ENCODE peak calls at places on chromosome 10, in four cellular contexts. V is HEK293T, L is K562, M is HepG2. T is an unnamed sample.

GRCh38 chr10:79376751-79377556 is 29.7 kb downstream of the PPIF start:
- DNase-seq in V (no peak), M (no peak), L (no peak), T (no peak)

GRCh38 chr10:132974886-132975881 is 32.8 kb upstream of the CFAP46 start:
- DNase-seq in M (no peak), V (no peak), L (no peak), T (no peak)

GRCh38 chr10:132590752-132591121 is 53.1 kb downstream of the INPP5A start:
- DNase-seq in V (no peak), M (no peak), L (no peak), T (no peak)

GRCh38 chr10:113854019-113854756 is at the start of the genes DCLRE1A and NHLRC2:
- DNase-seq in V (peak), M (peak), L (peak), T (peak)

GRCh38 chr10:103693070-103693811 is 162.1 kb downstream of the SH3PXD2A start:
- DNase-seq in M (no peak), V (peak), L (peak), T (peak)

GRCh38 chr10:65861249-65861648 is 1064.6 kb upstream of the LRRTM3 start:
- DNase-seq in M (no peak), V (no peak), L (no peak), T (no peak)

GRCh38 chr10:113539789-113540188 is 13.1 kb upstream of the HABP2 start:
- DNase-seq in M (no peak), V (no peak), L (no peak), T (no peak)

GRCh38 chr10:97401455-97401919 is 347 bp upstream of the RRP12 start:
- DNase-seq in V (no peak), L (no peak), M (no peak), T (no peak)

GRCh38 chr10:95602382-95602781 is 41.2 kb upstream of the SORBS1 start:
- DNase-seq in V (no peak), L (no peak), M (peak), T (no peak)

GRCh38 chr10:127424594-127425264 is 124.4 kb upstream of the NPS start:
- DNase-seq in V (no peak), M (no peak), L (no peak), T (no peak)

GRCh38 chr10:127059314-127059713 is 137.1 kb downstream of the INSYN2A start:
- DNase-seq in V (no peak), L (no peak), M (no peak), T (no peak)

GRCh38 chr10:44714451-44714850 is 196.7 kb upstream of the TMEM72 start:
- DNase-seq in V (no peak), M (no peak), L (no peak), T (no peak)

GRCh38 chr10:44716470-44716869 is 194.7 kb upstream of the TMEM72 start:
- DNase-seq in M (no peak), L (no peak), V (no peak), T (no peak)

GRCh38 chr10:44715081-44715480 is 196.1 kb upstream of the TMEM72 start:
- DNase-seq in M (no peak), L (no peak), V (no peak), T (no peak)

DNA sequence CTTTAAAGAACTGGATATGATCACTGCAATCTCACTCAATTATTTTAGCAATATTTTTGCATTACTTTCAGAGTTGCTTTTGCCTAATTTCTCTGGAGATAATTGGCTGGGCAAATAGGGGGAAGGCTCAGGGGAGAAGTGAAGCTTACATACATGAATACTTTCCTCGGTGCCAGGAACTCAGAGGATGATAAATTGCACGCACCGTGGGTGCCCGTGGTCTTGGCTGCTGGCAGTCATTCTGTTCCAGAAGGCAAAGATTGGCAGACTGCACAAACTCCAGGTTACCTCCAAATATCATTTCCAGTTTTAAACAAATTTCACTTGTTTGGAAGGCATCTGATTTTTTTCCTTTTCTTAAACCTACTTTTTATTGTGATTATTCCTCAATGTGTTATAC is 197.8 kb upstream of the TMEM72 start:
- DNase-seq in V (no peak), M (no peak), L (no peak), T (no peak)
- TF ChIP-seq ELF4 in V (no peak), M (no peak), L (no peak), T (no peak)

DNA sequence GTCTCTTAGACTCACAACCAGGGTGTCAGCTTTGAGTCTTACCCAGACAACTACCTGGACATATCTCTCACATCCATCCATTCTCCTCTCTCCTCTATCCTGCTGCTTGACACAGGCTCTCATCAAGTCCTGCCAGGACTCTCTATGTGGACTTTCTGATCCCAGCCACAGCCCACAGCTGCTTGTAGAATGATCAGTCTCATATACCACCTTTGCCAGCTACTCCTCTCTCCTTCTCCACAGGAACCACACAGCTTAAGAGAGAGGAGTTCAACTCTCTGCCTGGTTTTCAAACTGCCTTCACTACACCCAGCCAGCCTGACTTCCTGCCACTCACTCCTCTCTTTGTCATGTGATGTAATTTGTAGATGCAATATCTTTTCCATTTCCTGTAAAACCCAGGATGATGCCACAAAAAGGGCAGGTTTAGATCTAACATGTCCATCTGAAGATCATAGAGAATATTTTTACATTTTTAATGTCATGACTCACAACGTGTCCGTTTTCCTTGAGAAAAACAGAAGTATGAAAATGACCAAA is 154.0 kb downstream of the RAB11FIP2 start:
- DNase-seq in M (no peak), V (no peak), L (no peak), T (no peak)
- TF ChIP-seq ELF4 in M (no peak), V (no peak), L (no peak), T (no peak)

GRCh38 chr10:58164517-58164916 is 103.2 kb downstream of the IPMK start:
- DNase-seq in M (no peak), V (no peak), L (no peak), T (no peak)

GRCh38 chr10:58157076-58157766 is 110.5 kb downstream of the IPMK start:
- DNase-seq in V (no peak), L (no peak), M (no peak), T (no peak)

GRCh38 chr10:58153751-58154150 is 113.9 kb downstream of the IPMK start:
- DNase-seq in M (no peak), L (no peak), V (no peak), T (no peak)

DNA sequence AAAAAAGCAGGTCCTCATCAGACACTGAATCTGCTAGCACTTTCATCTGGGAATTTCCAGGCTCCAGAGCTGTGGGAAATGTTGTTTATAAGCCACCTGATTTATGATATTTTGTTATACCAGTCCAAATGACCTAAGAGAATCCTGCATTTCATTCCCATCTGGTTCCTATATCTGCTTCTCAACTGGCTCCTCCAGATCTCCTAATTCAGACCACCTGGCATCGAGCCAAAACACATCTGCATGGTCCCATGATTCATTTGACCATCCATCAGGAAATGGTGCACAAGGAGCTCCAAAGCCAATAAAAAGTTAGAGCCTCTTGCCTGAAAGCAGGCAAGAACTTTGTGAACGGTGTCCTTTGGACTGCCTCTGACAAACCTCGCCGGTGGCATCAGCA is 108.9 kb downstream of the IPMK start:
- DNase-seq in V (no peak), L (no peak), M (no peak), T (no peak)
- TF ChIP-seq ELF4 in V (no peak), L (no peak), M (no peak), T (no peak)

DNA sequence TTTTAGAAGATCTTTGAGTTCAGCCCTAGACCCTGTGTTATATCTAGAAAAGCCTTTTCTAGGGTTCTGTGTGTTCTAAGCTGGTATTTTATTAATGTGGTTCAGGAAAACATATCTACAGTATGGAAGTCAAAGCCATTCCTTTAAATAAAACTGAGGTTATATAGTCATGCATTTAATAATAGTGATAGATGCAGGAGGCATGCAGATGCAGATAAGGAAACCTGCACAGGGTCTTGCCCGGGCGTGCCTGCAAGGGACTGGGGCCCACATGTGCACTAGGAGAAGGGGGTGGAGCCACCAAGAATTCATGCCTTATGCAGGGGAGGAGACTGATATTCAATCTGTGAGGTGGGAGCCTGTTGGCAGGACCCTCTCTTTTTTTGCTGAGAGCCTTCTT is 171.5 kb downstream of the PRPF18 start:
- DNase-seq in V (peak), L (no peak), M (no peak), T (peak)
- TF ChIP-seq ELF4 in V (no peak), L (no peak), M (no peak), T (no peak)

DNA sequence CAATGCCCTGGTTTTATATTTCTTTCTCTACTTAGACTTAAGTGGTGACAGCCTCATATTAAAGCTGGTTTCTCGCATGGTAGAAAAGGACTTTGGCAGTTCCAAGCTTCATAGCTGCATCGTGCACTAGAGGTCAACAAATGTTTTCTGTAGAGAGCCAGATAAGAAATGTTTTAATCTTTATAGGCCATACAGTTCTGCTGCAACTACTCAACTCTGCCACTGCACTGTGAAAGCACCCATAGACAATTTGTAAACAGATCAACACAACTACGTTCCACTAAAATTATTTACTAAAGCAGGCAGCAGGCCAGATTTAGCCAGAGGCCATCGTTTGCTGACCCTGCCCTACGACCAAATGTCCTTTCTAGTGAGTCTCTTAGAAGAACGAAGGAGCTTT is 36.7 kb downstream of the CSGALNACT2 start:
- DNase-seq in L (no peak), M (no peak), V (no peak), T (no peak)
- TF ChIP-seq ELF4 in L (no peak), M (no peak), V (no peak), T (no peak)

DNA sequence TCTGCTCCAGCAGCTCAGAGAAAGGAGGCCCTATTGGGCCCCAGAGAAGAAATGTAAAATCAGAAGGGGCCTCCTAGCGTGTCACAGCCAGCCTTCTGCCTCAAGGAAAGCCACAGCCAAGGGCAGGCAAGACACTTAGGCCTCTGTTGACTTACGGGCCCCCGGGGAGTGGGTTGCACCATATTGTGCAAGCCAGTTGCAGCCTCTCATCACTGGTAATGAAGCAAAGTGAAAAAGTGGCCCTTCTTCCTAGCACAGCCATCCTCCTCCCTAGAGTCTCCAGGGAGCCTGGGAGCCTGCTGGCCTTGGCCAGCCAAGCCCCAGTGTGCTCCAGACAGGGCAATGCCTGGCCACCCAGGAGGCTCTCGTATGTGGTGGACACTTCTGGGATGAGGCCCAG is 56.2 kb upstream of the GDF10 start:
- DNase-seq in V (no peak), L (no peak), M (no peak), T (no peak)
- TF ChIP-seq ELF4 in V (no peak), L (no peak), M (no peak), T (no peak)

GRCh38 chr10:93075369-93076221 is 1.9 kb downstream of the CYP26A1 start:
- DNase-seq in V (no peak), M (no peak), L (no peak), T (no peak)

GRCh38 chr10:93073539-93074136 is at the start of gene CYP26A1:
- DNase-seq in V (peak), M (no peak), L (peak), T (peak)

GRCh38 chr10:93072713-93073538 is 767 bp upstream of the CYP26A1 start:
- DNase-seq in L (no peak), V (no peak), M (no peak), T (no peak)

GRCh38 chr10:93074137-93074596 is 474 bp downstream of the CYP26A1 start:
- DNase-seq in M (no peak), L (peak), V (peak), T (peak)

GRCh38 chr10:93074597-93075368 is 1.1 kb downstream of the CYP26A1 start:
- DNase-seq in V (no peak), L (no peak), M (no peak), T (peak)
- TF ChIP-seq ELF4 in V (no peak), L (no peak), M (no peak), T (no peak)

DNA sequence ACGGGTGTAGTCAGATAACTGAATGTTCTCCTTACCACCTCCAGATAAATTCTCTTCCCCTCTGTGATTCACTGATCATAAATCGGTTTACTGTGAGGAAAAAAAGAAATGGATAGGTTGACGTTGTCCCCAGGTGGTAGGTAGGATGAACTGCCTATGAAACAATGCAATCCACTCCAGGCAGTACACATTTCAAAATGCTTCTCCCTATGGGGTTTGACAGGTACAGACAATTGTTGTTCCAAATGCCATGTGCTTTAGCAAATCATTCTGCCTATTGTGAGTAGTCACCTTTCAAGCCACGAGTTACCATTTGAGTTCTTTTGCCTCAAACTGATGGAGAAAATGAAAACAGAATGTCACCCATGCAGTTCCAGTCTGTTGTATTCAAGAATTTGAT is 21.8 kb downstream of the VIM start:
- DNase-seq in M (no peak), L (no peak), V (no peak), T (no peak)
- TF ChIP-seq ELF4 in M (no peak), L (no peak), V (no peak), T (no peak)

GRCh38 chr10:44935961-44936285 is 23.7 kb upstream of the RASSF4 start:
- DNase-seq in V (no peak), M (no peak), L (no peak), T (no peak)
- TF ChIP-seq ELF4 in V (no peak), M (no peak), L (no peak), T (no peak)

GRCh38 chr10:118256209-118256608 is 85.9 kb downstream of the FAM204A start:
- DNase-seq in L (no peak), M (no peak), V (no peak), T (no peak)

GRCh38 chr10:118255355-118255754 is 86.8 kb downstream of the FAM204A start:
- DNase-seq in M (no peak), L (no peak), V (no peak), T (no peak)

GRCh38 chr10:118258285-118258684 is 83.8 kb downstream of the FAM204A start:
- DNase-seq in M (no peak), L (no peak), V (no peak), T (no peak)

GRCh38 chr10:118256825-118257570 is 85.1 kb downstream of the FAM204A start:
- DNase-seq in L (no peak), M (no peak), V (no peak), T (no peak)

GRCh38 chr10:118259288-118259906 is 82.7 kb downstream of the FAM204A start:
- DNase-seq in V (peak), L (peak), M (peak), T (peak)
- TF ChIP-seq ELF4 in V (peak), L (no peak), M (no peak), T (no peak)

T was measured in WTC11.